ENCODE peak calls at places on chromosomes 3 and 15, in four cellular contexts. H, S, L and B are unnamed samples. For H3K27me3 and H3K36me3, the result is how much of the 10 kb centered on the place peaks cover.

GRCh38 chr3:108403198-108403597 is 106.8 kb downstream of the HHLA2 start:
- DNase-seq in H (no peak), S (no peak), L (no peak), B (no peak)

GRCh38 chr3:71063768-71064287 is 519.7 kb downstream of the FOXP1 start:
- DNase-seq in H (no peak), S (peak), L (no peak), B (no peak)

GRCh38 chr3:49098910-49099630 is 5.2 kb upstream of the QRICH1 start:
- DNase-seq in H (no peak), S (no peak), L (no peak), B (no peak)

GRCh38 chr3:152419748-152420147 is 151.0 kb downstream of the MBNL1 start:
- DNase-seq in H (no peak), S (no peak), L (no peak), B (no peak)

GRCh38 chr3:164608554-164609276 is 469.6 kb downstream of the SI start:
- DNase-seq in H (no peak), S (no peak), L (no peak), B (no peak)

GRCh38 chr3:144229237-144229830 is 257.7 kb downstream of the DIPK2A start:
- DNase-seq in H (no peak), S (no peak), L (no peak), B (no peak)

GRCh38 chr3:46449755-46450552 is 14.8 kb downstream of the LTF start:
- DNase-seq in H (no peak), S (peak), L (no peak), B (no peak)

GRCh38 chr3:29385056-29385455 is 104.2 kb downstream of the RBMS3 start:
- DNase-seq in H (no peak), S (no peak), L (peak), B (no peak)

GRCh38 chr3:187750041-187750512 is 4.8 kb upstream of the BCL6 start:
- DNase-seq in H (peak), S (peak), L (peak), B (no peak)

GRCh38 chr3:69439683-69440270 is 53.9 kb upstream of the FRMD4B start:
- DNase-seq in H (no peak), S (peak), L (no peak), B (no peak)

GRCh38 chr15:46344906-46345305 is 710.1 kb downstream of the SQOR start:
- DNase-seq in H (no peak), S (no peak), L (no peak), B (no peak)

DNA sequence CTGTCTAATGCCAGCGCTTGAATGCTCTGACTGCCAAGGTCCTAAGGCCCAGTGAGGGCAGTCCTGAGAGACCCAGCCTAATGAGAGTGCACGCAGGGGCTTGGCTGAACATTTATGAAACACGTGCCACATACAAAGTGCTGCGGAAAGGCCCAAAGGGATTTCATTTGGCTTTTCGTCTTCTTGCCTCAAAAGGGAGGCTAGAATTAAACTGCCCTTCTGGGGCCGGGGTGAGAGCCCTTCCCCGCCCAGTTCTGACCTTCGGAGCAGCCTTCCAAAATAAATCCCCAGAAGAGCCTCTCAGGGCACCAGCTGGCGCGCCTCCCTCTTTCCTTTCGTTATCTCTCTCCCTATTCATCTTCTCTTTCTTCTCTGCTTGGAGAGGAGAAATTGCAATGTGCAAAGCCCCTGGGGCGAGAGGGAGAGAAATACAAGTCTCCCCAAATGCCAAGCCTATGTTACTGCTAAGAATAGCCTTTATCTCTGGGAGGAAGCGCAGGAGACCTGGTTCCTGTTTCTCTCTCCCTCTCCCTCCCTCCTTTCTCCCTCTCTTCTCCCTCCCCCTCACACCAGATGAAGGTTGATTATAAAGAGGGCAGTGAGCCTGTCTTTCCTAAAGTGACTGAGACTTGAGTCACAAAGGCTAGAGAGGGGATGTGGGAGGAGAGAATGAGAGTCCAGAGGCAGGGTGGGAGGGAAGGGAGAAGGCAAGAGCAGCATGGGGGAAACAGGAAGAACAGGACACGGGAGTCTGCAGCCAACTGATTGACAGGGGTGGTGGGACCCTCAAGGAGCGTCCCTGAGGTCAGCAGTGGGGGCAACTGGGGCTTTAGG is 36.7 kb upstream of the NDUFB4 start:
- DNase-seq in H (peak), S (peak), L (peak), B (peak)
- TF ChIP-seq CTCF in H (peak), S (no peak), L (no peak), B (no peak)

DNA sequence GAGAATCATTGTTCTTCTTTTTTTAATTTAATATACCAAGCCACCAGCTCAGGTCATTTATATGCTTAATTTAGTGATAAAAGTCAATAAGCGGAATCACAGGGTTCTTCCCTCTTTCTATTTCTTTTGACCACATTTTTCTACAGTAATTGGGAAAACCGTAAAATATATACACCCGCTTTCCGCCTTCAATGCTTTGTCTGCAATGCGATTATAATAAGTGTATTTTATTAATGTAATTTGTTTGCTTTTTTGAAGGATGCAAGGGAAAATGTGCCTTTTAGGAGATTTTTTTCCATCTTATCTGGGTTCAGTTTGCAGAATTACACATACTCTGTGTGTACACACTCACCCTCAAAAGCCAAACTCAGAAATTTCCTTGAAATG is 8.1 kb downstream of the SOX14 start:
- DNase-seq in H (no peak), S (no peak), L (no peak), B (no peak)
- H3K27me3 ChIP-seq in H (under half), S (half or more), L (half or more), B (under half)

GRCh38 chr15:44500555-44500954 is 36.4 kb upstream of the EIF3J start:
- DNase-seq in H (no peak), S (no peak), L (no peak), B (no peak)

DNA sequence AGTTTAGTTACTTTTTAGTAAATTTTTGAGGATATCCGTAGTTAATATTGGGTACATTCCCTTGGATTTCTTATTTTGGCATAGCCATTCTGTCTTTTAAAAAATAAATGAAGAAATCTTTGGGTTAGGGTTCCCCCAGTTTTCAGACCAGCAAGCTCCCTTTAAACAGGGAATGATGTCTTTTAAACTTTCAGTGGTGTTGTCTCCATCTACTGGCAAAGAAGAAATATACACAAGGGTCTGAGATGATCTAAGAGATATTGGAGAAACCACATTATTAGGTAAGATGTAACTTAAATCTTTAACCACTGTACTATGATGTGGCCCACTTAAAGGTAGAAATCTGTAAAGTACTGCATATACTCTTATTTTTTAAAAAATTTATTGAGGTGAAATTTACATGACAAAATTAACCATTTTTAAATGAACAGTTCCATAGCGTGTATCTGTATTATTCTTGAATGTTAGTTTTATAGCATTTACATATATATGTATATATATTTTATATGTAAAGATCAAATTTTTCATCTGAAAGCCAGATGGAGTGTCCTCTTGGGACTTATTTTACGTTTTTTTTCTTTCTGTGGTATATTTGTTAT is 35.1 kb upstream of the EIF3J start:
- DNase-seq in H (no peak), S (peak), L (peak), B (peak)
- H3K36me3 ChIP-seq in H (under half), S (under half), L (under half), B (under half)

GRCh38 chr3:51276046-51276445 is 109.0 kb upstream of the MANF start:
- DNase-seq in H (no peak), S (no peak), L (no peak), B (no peak)
- TF ChIP-seq CTCF in H (no peak), S (no peak), L (no peak), B (no peak)

DNA sequence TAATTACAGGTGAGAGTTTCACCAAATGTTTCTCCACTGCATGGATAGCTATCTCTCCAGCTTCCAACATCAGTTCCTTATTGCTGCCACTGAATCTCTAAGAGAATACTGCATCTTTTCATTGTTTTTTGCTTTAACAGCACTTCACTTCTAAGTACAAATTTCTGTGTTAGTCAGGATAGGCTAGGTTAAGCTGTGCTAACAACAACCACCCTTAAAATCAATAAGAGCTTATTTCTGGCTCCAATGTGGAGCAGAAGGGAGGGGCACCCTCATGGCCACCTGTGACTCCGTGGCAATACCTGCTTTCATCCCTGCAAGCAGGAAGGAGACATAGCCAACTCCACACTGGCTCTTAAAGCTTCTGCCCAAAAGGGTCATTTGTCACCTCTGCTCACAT is 36.4 kb upstream of the CORO2B start:
- DNase-seq in H (no peak), S (no peak), L (no peak), B (no peak)
- H3K27me3 ChIP-seq in H (under half), S (under half), L (under half), B (under half)

GRCh38 chr3:52122491-52122890 is 31.7 kb downstream of the POC1A start:
- DNase-seq in H (no peak), S (no peak), L (no peak), B (no peak)
- H3K36me3 ChIP-seq in H (under half), S (under half), L (under half), B (under half)

GRCh38 chr3:141000691-141001090 is 50.5 kb upstream of the SPSB4 start:
- DNase-seq in H (no peak), S (no peak), L (no peak), B (no peak)
- TF ChIP-seq CTCF in H (no peak), S (no peak), L (no peak), B (no peak)

DNA sequence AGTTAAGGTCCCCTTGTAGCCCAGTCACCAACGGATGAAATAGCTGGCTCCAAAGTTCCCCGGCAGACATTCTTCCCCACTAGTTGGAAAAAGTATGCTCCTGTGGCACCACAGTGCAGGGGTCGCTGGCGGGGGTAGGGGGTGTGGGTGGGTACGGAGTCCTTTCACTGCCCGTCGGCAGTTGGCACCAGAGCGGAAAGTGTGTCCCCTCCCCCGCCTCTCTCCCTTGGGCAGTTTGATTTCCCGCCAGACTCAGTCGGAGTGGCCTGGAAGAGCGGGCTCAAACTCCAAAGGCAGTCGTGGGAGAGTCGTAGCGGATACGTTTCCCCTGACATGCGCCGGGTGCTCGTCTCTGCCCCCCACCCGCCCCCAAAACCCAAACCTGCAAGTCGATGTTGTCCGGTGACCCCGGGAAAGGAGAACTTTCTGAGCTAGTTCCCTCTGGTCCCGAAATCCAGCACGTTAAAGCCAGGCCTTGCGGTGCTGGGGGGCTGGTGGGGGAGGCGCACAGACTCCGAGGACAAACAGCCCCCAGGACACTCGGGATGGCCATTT is 4.5 kb upstream of the FOXB1 start:
- DNase-seq in H (no peak), S (no peak), L (no peak), B (no peak)
- H3K27me3 ChIP-seq in H (under half), S (half or more), L (half or more), B (half or more)